ENCODE peak calls at places on chromosomes 13 and 19, in four cellular contexts. G is caudate nucleus, E is KG1, C is HEK293T. Y is an unnamed sample.

GRCh38 chr13:106145997-106146864 is 389.2 kb downstream of the EFNB2 start:
- DNase-seq in E (no peak), C (peak; percentile 4), G (no peak), Y (no peak)

GRCh38 chr19:50906217-50906616 is 5.0 kb downstream of the KLK4 start:
- DNase-seq in C (peak; percentile 52), G (no peak), E (no peak), Y (no peak)

GRCh38 chr13:41259875-41260501 is 3.4 kb downstream of the MTRF1 start:
- DNase-seq in C (no peak), G (no peak), E (no peak), Y (no peak)

GRCh38 chr19:17576758-17577532 is 21.5 kb downstream of the COLGALT1 start:
- DNase-seq in G (no peak), E (no peak), C (peak; percentile 42), Y (no peak)

GRCh38 chr13:42821437-42821836 is 40.1 kb downstream of the FAM216B start:
- DNase-seq in G (no peak), E (no peak), C (no peak), Y (no peak)

GRCh38 chr19:2235396-2236284 is 489 bp downstream of the PLEKHJ1 start:
- DNase-seq in C (no peak), E (no peak), G (no peak), Y (no peak)

GRCh38 chr19:46610851-46611770 is 10.0 kb downstream of the CALM3 start:
- DNase-seq in E (no peak), C (no peak), G (no peak), Y (no peak)

GRCh38 chr13:35720290-35720689 is 243.8 kb upstream of the MAB21L1 start:
- DNase-seq in C (no peak), E (no peak), G (no peak), Y (no peak)

GRCh38 chr13:95317037-95317989 is 16.1 kb upstream of the ABCC4 start:
- DNase-seq in E (no peak), C (no peak), G (no peak), Y (no peak)

Y was measured in NCI-H524 treated with DMSO at 0.1 percent for 48 hours.